ENCODE peak calls at places on chromosome 5, in four cellular contexts. W is GM12891, Y is GM12878, V is H1. J is an unnamed sample.

GRCh38 chr5:17229308-17229707 is 11.9 kb downstream of the BASP1 start:
- DNase-seq in W (no peak), V (no peak), Y (no peak), J (no peak)

GRCh38 chr5:175810457-175810856 is 60.9 kb upstream of the CPLX2 start:
- DNase-seq in W (no peak), Y (no peak), V (no peak), J (no peak)

GRCh38 chr5:129652353-129653138 is 95.3 kb upstream of the MINAR2 start:
- DNase-seq in Y (no peak), W (no peak), V (no peak), J (no peak)

GRCh38 chr5:89769975-89770374 is 639.6 kb downstream of the CETN3 start:
- DNase-seq in W (no peak), V (no peak), Y (no peak), J (no peak)

GRCh38 chr5:140608730-140609520 is 24.1 kb downstream of the CD14 start:
- DNase-seq in W (no peak), Y (no peak), V (no peak), J (no peak)

GRCh38 chr5:9197881-9198260 is 348.0 kb downstream of the SEMA5A start:
- DNase-seq in Y (peak), V (no peak), W (peak), J (peak)

GRCh38 chr5:32276173-32276853 is 36.4 kb downstream of the MTMR12 start:
- DNase-seq in V (peak), Y (no peak), W (no peak), J (no peak)

GRCh38 chr5:112878760-112879159 is 17.7 kb downstream of the SRP19 start:
- DNase-seq in Y (no peak), V (no peak), W (no peak), J (no peak)

GRCh38 chr5:108093186-108093585 is 288.7 kb downstream of the FBXL17 start:
- DNase-seq in Y (no peak), V (no peak), W (no peak), J (no peak)

GRCh38 chr5:10111575-10111974 is 138.1 kb downstream of the ATPSCKMT start:
- DNase-seq in W (peak), V (no peak), Y (no peak), J (no peak)

GRCh38 chr5:90606539-90606938 is 47.9 kb downstream of the ADGRV1 start:
- DNase-seq in W (no peak), V (no peak), Y (no peak), J (no peak)

GRCh38 chr5:158203256-158203655 is 344.3 kb upstream of the CLINT1 start:
- DNase-seq in Y (no peak), V (no peak), W (no peak), J (no peak)

GRCh38 chr5:133794771-133795391 is 173.5 kb downstream of the C5orf15 start:
- DNase-seq in W (no peak), Y (no peak), V (no peak), J (no peak)

GRCh38 chr5:81802625-81803024 is 51.7 kb upstream of the SSBP2 start:
- DNase-seq in Y (no peak), W (no peak), V (no peak), J (no peak)

GRCh38 chr5:219492-219891 is 1.4 kb downstream of the SDHA start:
- DNase-seq in W (no peak), Y (no peak), V (no peak), J (no peak)

GRCh38 chr5:61132559-61132958 is 29.7 kb downstream of the SMIM15 start:
- DNase-seq in W (no peak), V (no peak), Y (no peak), J (no peak)

GRCh38 chr5:39605966-39606591 is 181.3 kb upstream of the DAB2 start:
- DNase-seq in W (no peak), Y (no peak), V (no peak), J (no peak)

GRCh38 chr5:95729115-95730010 is 1.8 kb upstream of the RHOBTB3 start:
- DNase-seq in W (no peak), Y (no peak), V (no peak), J (no peak)

GRCh38 chr5:171388816-171389168 is 1.1 kb downstream of the NPM1 start:
- DNase-seq in W (no peak), Y (no peak), V (no peak), J (no peak)

GRCh38 chr5:110879675-110880074 is 140.9 kb downstream of the SLC25A46 start:
- DNase-seq in W (no peak), Y (no peak), V (no peak), J (no peak)

GRCh38 chr5:17424674-17425073 is 73.4 kb upstream of the TAF11L2 start:
- DNase-seq in V (no peak), Y (no peak), W (no peak), J (no peak)

GRCh38 chr5:38518341-38518740 is 38.1 kb downstream of the LIFR start:
- DNase-seq in V (no peak), W (no peak), Y (no peak), J (no peak)

GRCh38 chr5:125377151-125377550 is 630.7 kb upstream of the ZNF608 start:
- DNase-seq in V (no peak), Y (no peak), W (no peak), J (no peak)
- TF ChIP-seq TAF1 in V (no peak), Y (no peak), W (no peak), J (no peak)

DNA sequence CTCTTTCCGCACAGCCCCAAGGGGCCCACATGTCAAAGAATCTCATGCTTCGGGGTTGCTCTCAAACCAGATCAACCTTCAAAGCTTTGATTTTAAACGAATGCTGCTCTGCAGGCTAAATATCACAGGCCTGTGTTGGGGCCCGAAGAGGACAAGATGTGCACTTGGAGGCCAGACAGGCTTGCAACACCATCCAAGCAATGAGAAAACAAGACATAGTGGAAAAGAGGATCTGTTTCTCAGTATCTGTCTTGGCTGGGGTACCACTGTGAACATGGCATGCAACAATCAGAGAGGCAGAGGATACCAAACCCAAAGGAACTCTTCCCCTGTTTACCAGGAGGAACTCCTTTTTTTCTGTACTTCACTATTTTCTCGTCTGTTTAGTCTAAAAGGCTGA is 321.8 kb downstream of the SLIT3 start:
- DNase-seq in W (no peak), Y (no peak), V (no peak), J (no peak)
- TF ChIP-seq POLR2AphosphoS5 in W (no peak), Y (no peak), V (no peak), J (no peak)

GRCh38 chr5:116076496-116076895 is 8.3 kb upstream of the COMMD10 start:
- DNase-seq in W (peak), V (no peak), Y (peak), J (peak)

GRCh38 chr5:116068028-116068632 is 16.7 kb upstream of the COMMD10 start:
- DNase-seq in V (no peak), Y (no peak), W (no peak), J (no peak)

GRCh38 chr5:116075117-116075910 is 9.5 kb upstream of the COMMD10 start:
- DNase-seq in Y (no peak), V (no peak), W (no peak), J (no peak)

DNA sequence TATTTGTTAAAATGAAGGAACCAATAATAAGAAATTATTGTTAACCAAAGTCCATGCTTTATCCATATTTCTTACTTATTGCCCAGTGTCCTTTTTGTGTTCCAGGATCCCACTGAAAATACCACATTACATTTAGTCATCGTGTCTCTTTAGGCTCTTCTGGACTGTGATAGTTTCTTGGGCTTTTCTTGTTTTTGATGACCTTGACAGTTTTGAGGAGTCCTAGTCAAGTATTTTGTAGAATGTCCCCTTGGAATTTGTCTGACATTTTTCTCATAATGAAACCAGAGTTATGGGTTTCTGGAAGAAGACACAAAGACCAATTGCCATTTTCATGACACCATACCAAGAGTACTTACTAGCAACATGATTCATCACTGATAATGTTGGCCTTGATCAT is 13.6 kb upstream of the COMMD10 start:
- DNase-seq in W (no peak), Y (no peak), V (no peak), J (no peak)
- TF ChIP-seq TAF1 in W (no peak), Y (no peak), V (no peak), J (no peak)

DNA sequence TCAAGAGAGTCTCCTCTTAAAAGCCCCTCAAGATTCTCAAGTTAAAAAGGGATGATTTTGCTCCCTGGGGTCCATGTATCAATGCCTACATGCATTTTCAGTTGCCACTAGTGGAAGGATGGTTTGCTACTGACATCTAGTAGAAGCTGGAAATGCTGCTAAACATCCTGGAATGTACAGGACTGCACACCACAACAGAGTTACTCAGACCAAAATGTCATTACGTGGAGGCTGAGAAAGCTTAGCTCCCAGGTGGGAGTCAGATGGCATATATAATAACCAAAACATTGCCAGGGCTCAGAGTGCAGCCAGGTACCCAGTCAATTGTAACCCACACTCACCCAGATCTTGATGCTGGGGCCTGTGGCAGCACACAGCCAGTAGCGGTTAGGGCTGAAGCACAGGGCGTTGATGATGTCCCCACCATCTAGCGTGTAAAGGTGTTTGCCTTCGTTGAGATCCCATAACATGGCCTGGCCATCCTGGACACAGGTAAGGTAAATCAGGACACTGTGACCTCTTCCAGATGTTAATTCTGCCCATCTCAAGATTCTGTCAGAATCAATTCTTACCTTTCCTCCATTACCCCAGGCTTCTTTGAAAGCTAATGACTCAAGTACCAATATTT is 5.8 kb downstream of the RACK1 start:
- DNase-seq in V (no peak), W (no peak), Y (no peak), J (no peak)
- TF ChIP-seq POLR2AphosphoS5 in V (peak), W (peak), Y (peak), J (peak)

DNA sequence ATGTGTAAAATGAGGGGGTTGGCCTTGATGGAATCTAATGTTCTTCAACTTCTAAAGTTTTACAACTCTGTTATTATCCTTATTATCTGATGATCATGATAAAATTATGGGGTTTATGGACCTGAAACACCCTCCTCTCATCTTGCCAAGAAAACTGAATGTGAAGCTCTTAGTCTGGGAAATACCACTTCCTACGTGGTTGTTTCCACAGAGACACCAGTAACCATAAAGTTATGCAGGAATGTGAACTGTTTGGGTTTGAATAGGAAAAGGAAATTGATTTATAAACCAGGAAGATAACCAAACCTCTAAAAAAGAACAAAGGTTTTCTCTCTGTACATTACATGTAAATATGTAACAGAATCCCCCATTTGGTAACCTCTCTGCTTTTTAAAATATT is 28.3 kb upstream of the RAI14 start:
- DNase-seq in V (no peak), W (no peak), Y (no peak), J (no peak)
- TF ChIP-seq TAF1 in V (no peak), W (no peak), Y (no peak), J (no peak)

J was measured in GM12892.